ENCODE peak calls at places on chromosomes 7 and 10, in eight cellular contexts. C is fibroblast of mammary gland, P is K562, S is GM12865, Q is kidney epithelial cell, Y is AG04449, W is adrenal gland, E is fibroblast of pulmonary artery. J is an unnamed sample.

GRCh38 chr7:74371381-74372059 is 82.2 kb upstream of the GTF2IRD1 start:
- DNase-seq in C (no peak), Q (no peak), E (peak; percentile 21), P (peak; percentile 55), W (peak; percentile 29), S (peak; percentile 50), Y (no peak), J (no peak)

GRCh38 chr7:81094952-81095351 is 176.1 kb upstream of the SEMA3C start:
- DNase-seq in W (no peak), S (no peak), Y (no peak), E (no peak), Q (no peak), P (no peak), C (no peak), J (no peak)

GRCh38 chr10:88979153-88979562 is 11.4 kb upstream of the FAS start:
- DNase-seq in S (no peak), C (peak; percentile 93), Q (no peak), P (peak; percentile 16), Y (peak; percentile 76), W (peak; percentile 73), E (peak; percentile 84), J (no peak)

GRCh38 chr10:112115781-112116385 is 67.7 kb downstream of the GPAM start:
- DNase-seq in Q (no peak), P (peak; percentile 57), S (peak; percentile 48), W (peak; percentile 39), Y (no peak), C (peak; percentile 28), E (peak; percentile 12), J (no peak)

GRCh38 chr7:3559178-3559765 is 258.2 kb downstream of the SDK1 start:
- DNase-seq in W (peak; percentile 39), P (no peak), Y (peak; percentile 24), S (no peak), Q (peak; percentile 93), C (peak; percentile 94), E (peak; percentile 99), J (peak; percentile 66)

GRCh38 chr7:30157217-30157616 is 22.4 kb downstream of the MTURN start:
- DNase-seq in Y (no peak), W (no peak), P (no peak), C (no peak), Q (no peak), S (no peak), E (no peak), J (no peak)

GRCh38 chr10:127577376-127577775 is 28.3 kb downstream of the NPS start:
- DNase-seq in P (no peak), E (peak; percentile 14), C (peak; percentile 19), W (no peak), Y (peak; percentile 1), S (no peak), Q (no peak), J (no peak)

GRCh38 chr10:97499561-97500296 is 1.0 kb downstream of the UBTD1 start:
- DNase-seq in W (peak; percentile 72), Y (no peak), S (no peak), C (peak; percentile 77), E (peak; percentile 75), Q (no peak), P (no peak), J (no peak)

GRCh38 chr7:134618756-134619530 is 27.7 kb upstream of the BPGM start:
- DNase-seq in Y (no peak), Q (no peak), S (no peak), P (no peak), E (peak; percentile 70), C (peak; percentile 89), W (no peak), J (no peak)

GRCh38 chr7:27901028-27901760 is 161.2 kb downstream of the TAX1BP1 start:
- DNase-seq in E (peak; percentile 54), P (no peak), Q (peak; percentile 14), S (peak; percentile 69), C (peak; percentile 71), W (no peak), Y (no peak), J (no peak)

GRCh38 chr10:62492012-62492869 is 118.1 kb downstream of the ZNF365 start:
- DNase-seq in P (peak; percentile 7), W (no peak), Q (no peak), C (peak; percentile 74), E (peak; percentile 44), Y (no peak), S (peak; percentile 64), J (no peak)

GRCh38 chr7:70596575-70596891 is 535.4 kb upstream of the GALNT17 start:
- DNase-seq in P (no peak), E (no peak), Q (no peak), C (no peak), W (no peak), Y (no peak), S (no peak), J (no peak)

GRCh38 chr7:139094596-139094995 is 14.9 kb downstream of the ZC3HAV1 start:
- DNase-seq in S (peak; percentile 45), C (peak; percentile 50), E (no peak), W (no peak), Y (no peak), Q (no peak), P (no peak), J (no peak)

GRCh38 chr7:139094030-139094429 is 15.5 kb downstream of the ZC3HAV1 start:
- DNase-seq in C (no peak), W (no peak), E (no peak), P (no peak), Y (no peak), S (no peak), Q (no peak), J (no peak)

GRCh38 chr7:139091677-139091996 is 17.9 kb downstream of the ZC3HAV1 start:
- DNase-seq in P (no peak), S (no peak), E (no peak), W (no peak), Q (no peak), C (no peak), Y (no peak), J (no peak)

GRCh38 chr7:139095194-139095659 is 14.3 kb downstream of the ZC3HAV1 start:
- DNase-seq in P (peak; percentile 64), W (no peak), C (no peak), Q (no peak), S (peak; percentile 90), E (no peak), Y (no peak), J (no peak)

GRCh38 chr7:139092090-139092796 is 17.3 kb downstream of the ZC3HAV1 start:
- DNase-seq in Q (no peak), C (no peak), Y (no peak), E (no peak), S (no peak), W (no peak), P (no peak), J (no peak)
- H3K4me3 ChIP-seq in Q (no peak overlapping the region), C (no peak overlapping the region), Y (no peak overlapping the region), E (no peak overlapping the region), S (no peak overlapping the region), W (no peak overlapping the region), P (no peak overlapping the region), J (no peak overlapping the region)

GRCh38 chr7:116715087-116715486 is 43.1 kb downstream of the MET start:
- DNase-seq in W (no peak), C (peak; percentile 72), Q (no peak), S (no peak), P (no peak), Y (no peak), E (no peak), J (no peak)
- TF ChIP-seq CTCF in W (no peak), C (peak; percentile 43), Q (no peak), S (no peak), P (no peak), Y (peak; percentile 24), E (no peak), J (peak; percentile 19)

GRCh38 chr7:151125459-151125834 is 39.2 kb downstream of the AGAP3 start:
- DNase-seq in P (no peak), S (no peak), Y (no peak), Q (no peak), W (no peak), E (no peak), C (no peak), J (no peak)
- H3K4me3 ChIP-seq in P (no peak overlapping the region), S (no peak overlapping the region), Y (peak overlapping the region; percentile 6), Q (peak overlapping the region; percentile 16), W (no peak overlapping the region), E (no peak overlapping the region), C (peak overlapping the region; percentile 34), J (no peak overlapping the region)

GRCh38 chr7:50615519-50615845 is 50.3 kb upstream of the DDC start:
- DNase-seq in C (no peak), E (no peak), P (no peak), S (no peak), Y (no peak), Q (no peak), W (no peak), J (no peak)

GRCh38 chr7:50613473-50613872 is 48.3 kb upstream of the DDC start:
- DNase-seq in S (no peak), Y (no peak), Q (no peak), C (no peak), W (no peak), P (no peak), E (no peak), J (no peak)

GRCh38 chr7:50618281-50618680 is 53.1 kb upstream of the DDC start:
- DNase-seq in Q (no peak), C (no peak), Y (no peak), P (no peak), S (no peak), W (no peak), E (no peak), J (no peak)

GRCh38 chr7:50612704-50613103 is 47.5 kb upstream of the DDC start:
- DNase-seq in W (no peak), S (no peak), Y (no peak), E (no peak), C (no peak), Q (no peak), P (no peak), J (no peak)

GRCh38 chr7:50614721-50615518 is 49.7 kb upstream of the DDC start:
- DNase-seq in W (no peak), P (no peak), Y (no peak), E (no peak), S (peak; percentile 21), Q (no peak), C (peak; percentile 16), J (no peak)
- TF ChIP-seq CTCF in W (no peak), P (peak; percentile 29), Y (no peak), E (peak; percentile 27), S (peak; percentile 15), Q (peak; percentile 11), C (peak; percentile 20), J (peak; percentile 34)

GRCh38 chr10:22690614-22691431 is 23.6 kb downstream of the PIP4K2A start:
- DNase-seq in C (peak; percentile 62), Y (no peak), W (no peak), Q (no peak), E (peak; percentile 78), P (no peak), S (no peak), J (no peak)

GRCh38 chr10:22697101-22697500 is 17.3 kb downstream of the PIP4K2A start:
- DNase-seq in E (no peak), W (no peak), C (no peak), S (no peak), P (no peak), Y (no peak), Q (no peak), J (no peak)

GRCh38 chr10:22693860-22694259 is 20.5 kb downstream of the PIP4K2A start:
- DNase-seq in W (no peak), S (no peak), P (no peak), C (no peak), Y (no peak), E (no peak), Q (no peak), J (no peak)

GRCh38 chr10:22690158-22690557 is 24.2 kb downstream of the PIP4K2A start:
- DNase-seq in W (no peak), Q (no peak), P (no peak), Y (no peak), S (no peak), C (no peak), E (no peak), J (no peak)

GRCh38 chr10:22693371-22693784 is 21.0 kb downstream of the PIP4K2A start:
- DNase-seq in P (peak; percentile 70), E (peak; percentile 44), W (peak; percentile 56), S (peak; percentile 72), Q (no peak), C (peak; percentile 85), Y (no peak), J (no peak)
- H3K4me3 ChIP-seq in P (no peak overlapping the region), E (no peak overlapping the region), W (no peak overlapping the region), S (peak overlapping the region; percentile 12), Q (no peak overlapping the region), C (no peak overlapping the region), Y (no peak overlapping the region), J (no peak overlapping the region)

J was measured in retinal pigment epithelial cell.